ENCODE peak calls at places on chromosomes 6 and 20, in eight cellular contexts. M is BE2C, B is kidney, U is colonic mucosa, N is choroid plexus epithelial cell, G is sigmoid colon, Q is cardiac fibroblast, K is endodermal cell. C is an unnamed sample.

GRCh38 chr6:133854633-133855598 is 34.0 kb upstream of the TCF21 start:
- DNase-seq in G (no peak), U (no peak), M (no peak), B (peak; percentile 76), Q (no peak), K (peak; percentile 81), N (no peak), C (no peak)

GRCh38 chr6:170049641-170050491 is 241.0 kb downstream of the DLL1 start:
- DNase-seq in M (peak; percentile 66), G (peak; percentile 99), U (peak; percentile 72), N (peak; percentile 50), K (no peak), Q (peak; percentile 90), B (peak; percentile 90), C (no peak)

GRCh38 chr6:49979584-49979983 is 10.2 kb upstream of the DEFB113 start:
- DNase-seq in N (no peak), Q (no peak), U (no peak), K (no peak), B (no peak), M (no peak), G (no peak), C (no peak)

GRCh38 chr6:68738039-68738438 is 103.0 kb downstream of the ADGRB3 start:
- DNase-seq in G (no peak), K (no peak), Q (no peak), U (no peak), M (no peak), B (no peak), N (no peak), C (no peak)

GRCh38 chr6:89843070-89843469 is 13.4 kb downstream of the CASP8AP2 start:
- DNase-seq in Q (no peak), B (no peak), K (no peak), U (no peak), M (no peak), G (no peak), N (peak; percentile 57), C (no peak)

GRCh38 chr6:18179770-18180393 is 24.7 kb downstream of the KDM1B start:
- DNase-seq in Q (no peak), B (no peak), G (no peak), U (peak; percentile 50), M (no peak), N (no peak), K (no peak), C (no peak)

GRCh38 chr6:74408844-74409243 is 712.8 kb downstream of the CD109 start:
- DNase-seq in N (peak; percentile 15), B (no peak), K (no peak), G (no peak), M (no peak), U (no peak), Q (peak; percentile 4), C (no peak)

GRCh38 chr6:4401408-4402367 is 266.3 kb upstream of the ECI2 start:
- DNase-seq in U (no peak), G (no peak), K (no peak), B (peak; percentile 86), M (no peak), N (peak; percentile 65), Q (peak; percentile 51), C (peak; percentile 56)

GRCh38 chr6:1215023-1215422 is 96.9 kb upstream of the FOXQ1 start:
- DNase-seq in Q (no peak), M (no peak), G (no peak), U (no peak), B (no peak), K (no peak), N (no peak), C (peak; percentile 1)

DNA sequence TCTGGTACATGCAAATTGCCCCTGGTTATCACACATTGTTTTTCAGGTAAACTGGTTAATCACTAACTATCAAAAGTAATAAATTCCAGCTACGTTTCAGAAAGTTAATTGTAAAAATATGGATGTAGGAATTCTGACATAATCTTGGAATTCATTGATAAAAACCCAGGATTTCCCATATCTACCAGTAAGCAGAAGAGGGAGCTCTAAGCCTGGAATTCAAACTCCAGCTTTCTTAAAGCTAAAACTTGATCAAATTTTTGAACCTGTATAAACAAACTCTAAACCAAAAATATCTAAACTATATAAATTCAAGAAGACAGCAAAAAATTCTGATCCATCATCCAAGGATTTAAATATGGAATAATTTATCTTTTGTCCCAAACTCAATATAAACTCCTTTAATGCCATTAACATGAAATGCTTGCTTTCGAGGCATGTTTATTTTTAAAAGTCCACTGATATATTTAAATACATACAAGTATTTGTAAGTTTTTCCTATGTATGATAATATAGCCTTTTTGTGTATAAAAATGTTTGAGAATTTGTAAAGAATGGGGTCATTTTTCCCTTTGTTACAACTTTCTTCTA is 91.5 kb upstream of the RNF217 start:
- DNase-seq in K (no peak), Q (peak; percentile 69), N (peak; percentile 72), M (no peak), G (no peak), U (no peak), B (no peak), C (no peak)
- TF ChIP-seq CTCF in K (peak; percentile 92), Q (peak; percentile 71), N (peak; percentile 69), M (peak; percentile 54), G (peak; percentile 25), U (peak; percentile 62), B (peak; percentile 67), C (peak; percentile 64)

GRCh38 chr20:44640522-44640921 is 11.0 kb downstream of the ADA start:
- DNase-seq in Q (no peak), M (no peak), U (no peak), G (no peak), N (no peak), B (no peak), K (no peak), C (no peak)

GRCh38 chr20:44635877-44636276 is 15.6 kb downstream of the ADA start:
- DNase-seq in G (no peak), U (no peak), N (no peak), K (no peak), B (no peak), M (no peak), Q (no peak), C (no peak)

GRCh38 chr20:44633872-44634600 is 17.5 kb downstream of the ADA start:
- DNase-seq in K (no peak), B (no peak), U (no peak), M (no peak), N (no peak), Q (no peak), G (no peak), C (no peak)

GRCh38 chr20:44637490-44638372 is 13.8 kb downstream of the ADA start:
- DNase-seq in G (peak; percentile 88), M (no peak), K (no peak), B (no peak), U (no peak), N (no peak), Q (peak; percentile 38), C (no peak)

GRCh38 chr20:44637042-44637441 is 14.5 kb downstream of the ADA start:
- DNase-seq in Q (no peak), B (no peak), U (no peak), K (no peak), N (no peak), G (no peak), M (no peak), C (no peak)
- H3K4me3 ChIP-seq in Q (no peak overlapping the region), B (no peak overlapping the region), U (no peak overlapping the region), K (no peak overlapping the region), N (no peak overlapping the region), G (no peak overlapping the region), M (no peak overlapping the region), C (no peak overlapping the region)

GRCh38 chr20:43957392-43957791 is 42.7 kb downstream of the TOX2 start:
- DNase-seq in K (no peak), B (no peak), N (no peak), U (no peak), G (no peak), Q (no peak), M (no peak), C (peak; percentile 88)

GRCh38 chr20:43955244-43956191 is 40.9 kb downstream of the TOX2 start:
- DNase-seq in G (no peak), N (peak; percentile 86), Q (peak; percentile 90), U (no peak), K (peak; percentile 61), B (no peak), M (no peak), C (no peak)

GRCh38 chr20:43949741-43950618 is 35.3 kb downstream of the TOX2 start:
- DNase-seq in K (no peak), U (peak; percentile 45), Q (peak; percentile 37), N (peak; percentile 68), G (no peak), M (no peak), B (no peak), C (no peak)

GRCh38 chr20:43954704-43955243 is 40.1 kb downstream of the TOX2 start:
- DNase-seq in M (no peak), K (no peak), N (no peak), U (no peak), B (no peak), G (no peak), Q (no peak), C (no peak)

GRCh38 chr20:43953919-43954617 is 39.4 kb downstream of the TOX2 start:
- DNase-seq in K (peak; percentile 63), G (no peak), M (no peak), Q (no peak), B (no peak), N (no peak), U (no peak), C (no peak)
- TF ChIP-seq CTCF in K (peak; percentile 57), G (no peak), M (no peak), Q (peak; percentile 8), B (no peak), N (peak; percentile 8), U (no peak), C (no peak)

DNA sequence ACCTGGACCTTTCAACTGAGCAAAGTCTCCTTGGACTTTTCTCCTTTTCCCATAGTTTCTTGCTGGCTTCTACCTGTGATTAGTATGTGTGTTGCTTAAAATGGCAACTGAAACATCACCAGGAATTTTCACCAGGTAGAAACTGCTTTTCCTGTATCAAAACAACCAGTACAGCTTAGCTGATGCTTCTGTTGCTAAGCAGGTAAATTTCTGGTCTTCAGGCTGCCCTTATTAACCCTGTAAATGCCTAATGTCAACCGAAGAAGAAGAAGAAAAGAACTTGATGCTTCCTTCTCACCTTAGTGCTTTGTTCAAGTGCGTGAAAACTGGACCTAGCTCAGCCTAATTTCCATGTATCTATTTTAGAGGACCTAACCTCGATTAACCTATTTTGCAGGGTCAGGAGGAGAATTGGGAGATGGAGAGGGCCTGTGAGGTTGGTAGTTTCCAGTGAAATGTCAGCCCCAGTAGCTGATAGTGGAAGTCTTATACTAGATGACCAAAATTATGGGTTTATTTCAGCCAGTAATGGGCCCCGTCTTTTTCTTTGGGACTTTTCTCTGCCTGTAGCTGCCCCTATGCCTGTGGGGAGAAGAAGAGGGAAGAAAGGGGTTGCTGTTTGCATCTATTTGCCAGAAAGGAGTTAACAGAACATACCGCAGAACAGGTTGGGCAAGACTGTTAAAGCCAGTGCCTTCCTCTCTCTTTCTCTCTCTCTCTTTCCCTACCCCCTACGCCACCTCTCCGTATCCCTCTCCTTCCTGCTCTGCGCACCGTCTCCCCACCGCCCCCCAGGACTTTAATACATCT is 37.7 kb downstream of the RREB1 start:
- DNase-seq in K (peak; percentile 61), Q (no peak), U (peak; percentile 76), N (no peak), B (no peak), M (no peak), G (no peak), C (peak; percentile 93)
- H3K4me3 ChIP-seq in K (no peak overlapping the region), Q (no peak overlapping the region), U (no peak overlapping the region), N (no peak overlapping the region), B (peak overlapping the region; percentile 5), M (no peak overlapping the region), G (peak overlapping the region; percentile 1), C (peak overlapping the region; percentile 50)

GRCh38 chr6:121652726-121653623 is 217.5 kb downstream of the GJA1 start:
- DNase-seq in U (no peak), K (no peak), B (no peak), N (peak; percentile 92), M (no peak), Q (peak; percentile 81), G (peak; percentile 67), C (no peak)
- TF ChIP-seq CTCF in U (no peak), K (no peak), B (no peak), N (no peak), M (no peak), Q (no peak), G (no peak), C (no peak)

C was measured in LNCaP clone FGC.